ENCODE peak calls at places on chromosomes 3 and 15, in ten cellular contexts. One of them, this sample, is unnamed. For H3K4me1, the result is how much of the 10 kb centered on the place peaks cover.

GRCh38 chr3:188875413-188875812 is 296.4 kb upstream of the TPRG1 start:
- DNase-seq in fibroblast of lung: no peak
- DNase-seq in right atrium auricular region: no peak
- DNase-seq in IMR-90: no peak
- DNase-seq in uterus: no peak
- DNase-seq in right lobe of liver: no peak
- DNase-seq in tibial artery: no peak
- DNase-seq in heart right ventricle: no peak
- DNase-seq in DND-41: no peak
- DNase-seq in K562: no peak
- DNase-seq in this sample: no peak

GRCh38 chr3:114496874-114497273 is 203.0 kb downstream of the TIGIT start:
- DNase-seq in right atrium auricular region: no peak
- DNase-seq in fibroblast of lung: peak
- DNase-seq in right lobe of liver: peak
- DNase-seq in K562: no peak
- DNase-seq in uterus: no peak
- DNase-seq in DND-41: no peak
- DNase-seq in IMR-90: peak
- DNase-seq in tibial artery: no peak
- DNase-seq in heart right ventricle: no peak
- DNase-seq in this sample: no peak

GRCh38 chr3:43001094-43001553 is 22.0 kb downstream of the GASK1A start:
- DNase-seq in tibial artery: peak
- DNase-seq in IMR-90: peak
- DNase-seq in right atrium auricular region: peak
- DNase-seq in fibroblast of lung: peak
- DNase-seq in heart right ventricle: peak
- DNase-seq in uterus: peak
- DNase-seq in right lobe of liver: peak
- DNase-seq in K562: no peak
- DNase-seq in DND-41: no peak
- DNase-seq in this sample: no peak

GRCh38 chr15:82566690-82567089 is 26.4 kb upstream of the RPS17 start:
- DNase-seq in tibial artery: no peak
- DNase-seq in IMR-90: peak
- DNase-seq in right lobe of liver: no peak
- DNase-seq in right atrium auricular region: no peak
- DNase-seq in DND-41: no peak
- DNase-seq in fibroblast of lung: peak
- DNase-seq in heart right ventricle: no peak
- DNase-seq in K562: no peak
- DNase-seq in uterus: no peak
- DNase-seq in this sample: no peak

GRCh38 chr15:66588537-66588936 is 22.7 kb upstream of the LCTL start:
- DNase-seq in DND-41: no peak
- DNase-seq in right atrium auricular region: no peak
- DNase-seq in IMR-90: no peak
- DNase-seq in uterus: no peak
- DNase-seq in fibroblast of lung: no peak
- DNase-seq in tibial artery: no peak
- DNase-seq in K562: peak
- DNase-seq in right lobe of liver: no peak
- DNase-seq in heart right ventricle: no peak
- DNase-seq in this sample: no peak

GRCh38 chr3:136042608-136043221 is 77.2 kb downstream of the PPP2R3A start:
- DNase-seq in right atrium auricular region: no peak
- DNase-seq in fibroblast of lung: peak
- DNase-seq in IMR-90: peak
- DNase-seq in K562: peak
- DNase-seq in heart right ventricle: no peak
- DNase-seq in uterus: no peak
- DNase-seq in DND-41: no peak
- DNase-seq in tibial artery: no peak
- DNase-seq in right lobe of liver: no peak
- DNase-seq in this sample: no peak

GRCh38 chr15:101063891-101064794 is 145.0 kb downstream of the LRRK1 start:
- DNase-seq in DND-41: no peak
- DNase-seq in uterus: no peak
- DNase-seq in right atrium auricular region: peak
- DNase-seq in right lobe of liver: peak
- DNase-seq in K562: no peak
- DNase-seq in heart right ventricle: no peak
- DNase-seq in IMR-90: no peak
- DNase-seq in tibial artery: no peak
- DNase-seq in fibroblast of lung: peak
- DNase-seq in this sample: peak

GRCh38 chr3:146838221-146838620 is 233.1 kb upstream of the PLSCR5 start:
- DNase-seq in DND-41: no peak
- DNase-seq in heart right ventricle: no peak
- DNase-seq in fibroblast of lung: no peak
- DNase-seq in right lobe of liver: no peak
- DNase-seq in tibial artery: no peak
- DNase-seq in K562: no peak
- DNase-seq in right atrium auricular region: no peak
- DNase-seq in IMR-90: no peak
- DNase-seq in uterus: no peak
- DNase-seq in this sample: no peak

GRCh38 chr15:41573396-41573795 is 14.4 kb downstream of the TYRO3 start:
- DNase-seq in fibroblast of lung: no peak
- DNase-seq in right lobe of liver: no peak
- DNase-seq in K562: no peak
- DNase-seq in right atrium auricular region: no peak
- DNase-seq in tibial artery: no peak
- DNase-seq in heart right ventricle: no peak
- DNase-seq in IMR-90: no peak
- DNase-seq in DND-41: no peak
- DNase-seq in uterus: no peak
- DNase-seq in this sample: no peak

GRCh38 chr15:91223902-91224301 is 123.8 kb downstream of the SV2B start:
- DNase-seq in DND-41: no peak
- DNase-seq in heart right ventricle: no peak
- DNase-seq in IMR-90: no peak
- DNase-seq in tibial artery: no peak
- DNase-seq in uterus: no peak
- DNase-seq in fibroblast of lung: no peak
- DNase-seq in K562: no peak
- DNase-seq in right atrium auricular region: no peak
- DNase-seq in right lobe of liver: no peak
- DNase-seq in this sample: no peak

GRCh38 chr3:181326637-181327223 is 337.2 kb upstream of the DNAJC19 start:
- DNase-seq in heart right ventricle: no peak
- DNase-seq in right lobe of liver: no peak
- DNase-seq in tibial artery: no peak
- DNase-seq in K562: peak
- DNase-seq in IMR-90: no peak
- DNase-seq in uterus: no peak
- DNase-seq in DND-41: no peak
- DNase-seq in right atrium auricular region: no peak
- DNase-seq in fibroblast of lung: peak
- DNase-seq in this sample: peak

GRCh38 chr3:39150803-39151631 is 2.4 kb downstream of the CSRNP1 start:
- DNase-seq in heart right ventricle: peak
- DNase-seq in right lobe of liver: peak
- DNase-seq in IMR-90: peak
- DNase-seq in DND-41: no peak
- DNase-seq in right atrium auricular region: peak
- DNase-seq in K562: peak
- DNase-seq in tibial artery: peak
- DNase-seq in fibroblast of lung: peak
- DNase-seq in uterus: peak
- DNase-seq in this sample: peak

GRCh38 chr3:39148116-39149058 is 5.0 kb downstream of the CSRNP1 start:
- DNase-seq in right lobe of liver: no peak
- DNase-seq in uterus: no peak
- DNase-seq in IMR-90: peak
- DNase-seq in fibroblast of lung: peak
- DNase-seq in tibial artery: no peak
- DNase-seq in right atrium auricular region: peak
- DNase-seq in heart right ventricle: no peak
- DNase-seq in DND-41: peak
- DNase-seq in K562: peak
- DNase-seq in this sample: peak

GRCh38 chr3:39149498-39150169 is 3.8 kb downstream of the CSRNP1 start:
- DNase-seq in heart right ventricle: no peak
- DNase-seq in right atrium auricular region: no peak
- DNase-seq in right lobe of liver: no peak
- DNase-seq in IMR-90: no peak
- DNase-seq in fibroblast of lung: no peak
- DNase-seq in K562: no peak
- DNase-seq in uterus: no peak
- DNase-seq in DND-41: no peak
- DNase-seq in tibial artery: no peak
- DNase-seq in this sample: no peak

GRCh38 chr3:39149059-39149455 is 4.3 kb downstream of the CSRNP1 start:
- DNase-seq in IMR-90: no peak
- DNase-seq in heart right ventricle: no peak
- DNase-seq in right lobe of liver: no peak
- DNase-seq in fibroblast of lung: no peak
- DNase-seq in right atrium auricular region: no peak
- DNase-seq in K562: no peak
- DNase-seq in uterus: no peak
- DNase-seq in DND-41: no peak
- DNase-seq in tibial artery: no peak
- DNase-seq in this sample: no peak

GRCh38 chr3:39150170-39150802 is 3.1 kb downstream of the CSRNP1 start:
- DNase-seq in right atrium auricular region: no peak
- DNase-seq in DND-41: no peak
- DNase-seq in IMR-90: no peak
- DNase-seq in heart right ventricle: no peak
- DNase-seq in fibroblast of lung: no peak
- DNase-seq in tibial artery: no peak
- DNase-seq in right lobe of liver: no peak
- DNase-seq in uterus: no peak
- DNase-seq in K562: no peak
- DNase-seq in this sample: peak
- H3K4me1 ChIP-seq in right atrium auricular region: under half
- H3K4me1 ChIP-seq in DND-41: half or more
- H3K4me1 ChIP-seq in IMR-90: half or more
- H3K4me1 ChIP-seq in heart right ventricle: half or more
- H3K4me1 ChIP-seq in fibroblast of lung: half or more
- H3K4me1 ChIP-seq in tibial artery: half or more
- H3K4me1 ChIP-seq in right lobe of liver: under half
- H3K4me1 ChIP-seq in uterus: under half
- H3K4me1 ChIP-seq in K562: half or more
- H3K4me1 ChIP-seq in this sample: under half

GRCh38 chr3:50212502-50212901 is 7.4 kb downstream of the SLC38A3 start:
- DNase-seq in right atrium auricular region: no peak
- DNase-seq in uterus: no peak
- DNase-seq in right lobe of liver: no peak
- DNase-seq in heart right ventricle: no peak
- DNase-seq in tibial artery: no peak
- DNase-seq in IMR-90: no peak
- DNase-seq in K562: no peak
- DNase-seq in DND-41: no peak
- DNase-seq in fibroblast of lung: no peak
- DNase-seq in this sample: no peak
- TF ChIP-seq CTCF in right atrium auricular region: no peak
- TF ChIP-seq CTCF in uterus: no peak
- TF ChIP-seq CTCF in right lobe of liver: no peak
- TF ChIP-seq CTCF in heart right ventricle: no peak
- TF ChIP-seq CTCF in tibial artery: no peak
- TF ChIP-seq CTCF in IMR-90: no peak
- TF ChIP-seq CTCF in K562: peak
- TF ChIP-seq CTCF in DND-41: no peak
- TF ChIP-seq CTCF in fibroblast of lung: no peak
- TF ChIP-seq CTCF in this sample: no peak

GRCh38 chr3:56817646-56818045 is 15.9 kb upstream of the ARHGEF3 start:
- DNase-seq in K562: no peak
- DNase-seq in IMR-90: no peak
- DNase-seq in tibial artery: no peak
- DNase-seq in right atrium auricular region: no peak
- DNase-seq in right lobe of liver: no peak
- DNase-seq in DND-41: no peak
- DNase-seq in fibroblast of lung: no peak
- DNase-seq in uterus: no peak
- DNase-seq in heart right ventricle: no peak
- DNase-seq in this sample: no peak
- H3K4me3 ChIP-seq in K562: no peak
- H3K4me3 ChIP-seq in IMR-90: no peak
- H3K4me3 ChIP-seq in tibial artery: no peak
- H3K4me3 ChIP-seq in right atrium auricular region: no peak
- H3K4me3 ChIP-seq in right lobe of liver: no peak
- H3K4me3 ChIP-seq in DND-41: no peak
- H3K4me3 ChIP-seq in fibroblast of lung: no peak
- H3K4me3 ChIP-seq in uterus: no peak
- H3K4me3 ChIP-seq in heart right ventricle: no peak
- H3K4me3 ChIP-seq in this sample: no peak

GRCh38 chr15:99707481-99708270 is 25.6 kb downstream of the LYSMD4 start:
- DNase-seq in tibial artery: no peak
- DNase-seq in DND-41: no peak
- DNase-seq in K562: no peak
- DNase-seq in right lobe of liver: no peak
- DNase-seq in right atrium auricular region: no peak
- DNase-seq in uterus: no peak
- DNase-seq in heart right ventricle: no peak
- DNase-seq in fibroblast of lung: peak
- DNase-seq in IMR-90: peak
- DNase-seq in this sample: no peak

GRCh38 chr15:99706557-99707303 is 26.5 kb downstream of the LYSMD4 start:
- DNase-seq in right lobe of liver: no peak
- DNase-seq in right atrium auricular region: no peak
- DNase-seq in DND-41: no peak
- DNase-seq in K562: no peak
- DNase-seq in heart right ventricle: no peak
- DNase-seq in fibroblast of lung: no peak
- DNase-seq in IMR-90: no peak
- DNase-seq in uterus: no peak
- DNase-seq in tibial artery: no peak
- DNase-seq in this sample: no peak

GRCh38 chr15:99711685-99712084 is 21.6 kb downstream of the LYSMD4 start:
- DNase-seq in right lobe of liver: no peak
- DNase-seq in K562: no peak
- DNase-seq in uterus: no peak
- DNase-seq in IMR-90: no peak
- DNase-seq in heart right ventricle: peak
- DNase-seq in fibroblast of lung: no peak
- DNase-seq in tibial artery: no peak
- DNase-seq in right atrium auricular region: no peak
- DNase-seq in DND-41: no peak
- DNase-seq in this sample: no peak

GRCh38 chr15:99709243-99709986 is 23.8 kb downstream of the LYSMD4 start:
- DNase-seq in right lobe of liver: no peak
- DNase-seq in IMR-90: no peak
- DNase-seq in K562: no peak
- DNase-seq in right atrium auricular region: no peak
- DNase-seq in uterus: no peak
- DNase-seq in fibroblast of lung: no peak
- DNase-seq in heart right ventricle: no peak
- DNase-seq in DND-41: no peak
- DNase-seq in tibial artery: no peak
- DNase-seq in this sample: no peak

DNA sequence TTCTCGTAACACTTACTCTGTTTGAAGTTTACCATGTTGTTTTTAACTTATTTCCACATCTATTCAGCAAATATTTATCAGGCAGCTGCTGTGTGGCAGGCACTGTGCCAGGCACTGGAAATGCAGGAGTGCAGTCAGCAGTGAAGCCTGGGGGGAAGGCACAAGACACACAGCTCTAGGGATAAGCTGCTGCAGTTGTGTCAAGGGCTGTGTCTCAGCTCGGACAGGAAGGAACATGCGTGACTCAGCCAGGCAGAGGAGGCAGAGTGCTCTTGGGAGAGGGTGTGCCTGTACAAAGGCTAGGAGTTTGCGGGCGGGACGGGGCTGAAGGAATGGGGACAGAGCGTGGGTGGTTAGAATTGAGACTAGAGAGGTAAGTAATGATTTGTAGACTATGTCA is 24.7 kb downstream of the LYSMD4 start:
- DNase-seq in heart right ventricle: peak
- DNase-seq in K562: peak
- DNase-seq in uterus: peak
- DNase-seq in fibroblast of lung: peak
- DNase-seq in right lobe of liver: peak
- DNase-seq in IMR-90: peak
- DNase-seq in DND-41: no peak
- DNase-seq in right atrium auricular region: peak
- DNase-seq in tibial artery: peak
- DNase-seq in this sample: peak
- H3K4me1 ChIP-seq in heart right ventricle: half or more
- H3K4me1 ChIP-seq in K562: under half
- H3K4me1 ChIP-seq in uterus: under half
- H3K4me1 ChIP-seq in fibroblast of lung: under half
- H3K4me1 ChIP-seq in right lobe of liver: under half
- H3K4me1 ChIP-seq in IMR-90: under half
- H3K4me1 ChIP-seq in DND-41: under half
- H3K4me1 ChIP-seq in right atrium auricular region: under half
- H3K4me1 ChIP-seq in tibial artery: under half
- H3K4me1 ChIP-seq in this sample: under half